ENCODE peak calls at places on chromosome 15, in nine cellular contexts. H, D, X, N, J, R, B, M and K are unnamed samples.

GRCh38 chr15:95932676-95933075 is 397.8 kb upstream of the NR2F2 start:
- DNase-seq in H (no peak), J (no peak), M (peak; percentile 35), N (no peak), R (peak; percentile 70), B (no peak), D (no peak), X (no peak), K (no peak)

GRCh38 chr15:83671603-83672002 is 17.7 kb downstream of the ADAMTSL3 start:
- DNase-seq in D (no peak), R (no peak), B (no peak), H (no peak), N (no peak), X (no peak), M (no peak), J (no peak), K (no peak)

GRCh38 chr15:43067717-43068461 is 37.9 kb downstream of the UBR1 start:
- DNase-seq in M (peak; percentile 36), J (peak; percentile 44), R (no peak), D (peak; percentile 8), X (no peak), B (no peak), H (no peak), N (no peak), K (no peak)

GRCh38 chr15:36126194-36126593 is 453.2 kb upstream of the CDIN1 start:
- DNase-seq in B (no peak), M (no peak), D (peak; percentile 41), N (no peak), X (no peak), H (no peak), R (no peak), J (no peak), K (no peak)

GRCh38 chr15:92930776-92931175 is 30.7 kb downstream of the CHD2 start:
- DNase-seq in J (no peak), D (no peak), H (no peak), N (no peak), M (peak; percentile 56), R (peak; percentile 87), B (no peak), X (no peak), K (peak; percentile 73)

GRCh38 chr15:68586274-68586961 is 7.6 kb downstream of the CORO2B start:
- DNase-seq in B (no peak), H (no peak), R (peak; percentile 52), N (no peak), D (no peak), X (no peak), J (no peak), M (peak; percentile 25), K (no peak)

GRCh38 chr15:68542771-68543544 is 35.8 kb upstream of the CORO2B start:
- DNase-seq in R (peak; percentile 84), B (no peak), X (no peak), J (no peak), M (peak; percentile 96), N (peak; percentile 77), D (no peak), H (no peak), K (no peak)

GRCh38 chr15:39621210-39621609 is 40.3 kb downstream of the THBS1 start:
- DNase-seq in J (no peak), B (no peak), H (no peak), D (no peak), R (no peak), X (no peak), N (no peak), M (peak; percentile 43), K (no peak)

GRCh38 chr15:45522931-45523331 is 376 bp upstream of the SLC30A4 start:
- DNase-seq in D (no peak), M (no peak), J (no peak), R (peak; percentile 13), H (no peak), X (peak; percentile 30), N (no peak), B (no peak), K (no peak)

GRCh38 chr15:58477228-58477627 is 45.4 kb downstream of the LIPC start:
- DNase-seq in J (no peak), X (no peak), R (no peak), N (no peak), M (no peak), H (no peak), B (no peak), D (no peak), K (peak; percentile 31)

GRCh38 chr15:52557242-52557641 is 11.6 kb downstream of the ARPP19 start:
- DNase-seq in N (no peak), B (no peak), X (no peak), H (no peak), J (no peak), D (no peak), R (peak; percentile 19), M (no peak), K (no peak)

GRCh38 chr15:85694086-85694485 is 100.6 kb downstream of the KLHL25 start:
- DNase-seq in D (no peak), X (no peak), J (no peak), R (no peak), M (no peak), H (no peak), B (no peak), N (no peak), K (no peak)

GRCh38 chr15:55587321-55588069 is 650 bp downstream of the PYGO1 start:
- DNase-seq in H (no peak), J (no peak), R (peak; percentile 23), X (peak; percentile 20), M (peak; percentile 69), D (no peak), N (no peak), B (no peak), K (peak; percentile 89)

GRCh38 chr15:39181901-39182300 is 399.0 kb upstream of the THBS1 start:
- DNase-seq in B (no peak), D (no peak), X (no peak), H (no peak), N (no peak), R (no peak), M (no peak), J (no peak), K (no peak)

GRCh38 chr15:100852630-100853029 is 27.0 kb upstream of the ALDH1A3 start:
- DNase-seq in M (no peak), H (no peak), B (no peak), X (no peak), J (no peak), N (no peak), D (no peak), R (no peak), K (peak; percentile 40)

GRCh38 chr15:52171386-52171785 is 19.8 kb downstream of the GNB5 start:
- DNase-seq in B (no peak), M (peak; percentile 21), R (no peak), X (no peak), D (no peak), J (peak; percentile 18), H (no peak), N (no peak), K (peak; percentile 15)

GRCh38 chr15:39591141-39591895 is 10.4 kb downstream of the THBS1 start:
- DNase-seq in R (peak; percentile 4), D (no peak), M (peak; percentile 37), H (no peak), B (no peak), N (no peak), X (no peak), J (no peak), K (no peak)

GRCh38 chr15:48671381-48672022 is 26.0 kb upstream of the FBN1 start:
- DNase-seq in H (peak; percentile 76), N (no peak), X (no peak), M (peak; percentile 81), J (no peak), B (no peak), R (peak; percentile 96), D (no peak), K (no peak)

GRCh38 chr15:78256044-78256437 is 8.3 kb upstream of the DNAJA4 start:
- DNase-seq in D (no peak), H (no peak), B (no peak), J (no peak), M (no peak), N (no peak), X (no peak), R (no peak), K (no peak)

GRCh38 chr15:73295630-73296286 is 73.0 kb downstream of the HCN4 start:
- DNase-seq in N (no peak), M (peak; percentile 79), D (no peak), H (no peak), X (no peak), B (no peak), J (no peak), R (no peak), K (no peak)

GRCh38 chr15:77031376-77032050 is 36.6 kb downstream of the PSTPIP1 start:
- DNase-seq in H (peak; percentile 37), D (no peak), M (no peak), N (no peak), R (no peak), J (no peak), X (peak; percentile 15), B (no peak), K (peak; percentile 63)

GRCh38 chr15:69093614-69094013 is 66.8 kb upstream of the GLCE start:
- DNase-seq in X (no peak), M (no peak), H (no peak), B (no peak), N (no peak), D (no peak), J (no peak), R (no peak), K (no peak)

GRCh38 chr15:57235865-57236264 is 140.4 kb upstream of the CGNL1 start:
- DNase-seq in J (no peak), H (no peak), D (no peak), R (peak; percentile 34), X (no peak), N (no peak), B (no peak), M (peak; percentile 81), K (peak; percentile 91)

GRCh38 chr15:57592426-57592825 is 722 bp downstream of the MYZAP start:
- DNase-seq in H (no peak), X (peak; percentile 32), N (no peak), B (no peak), M (no peak), R (no peak), D (no peak), J (no peak), K (no peak)

GRCh38 chr15:77505556-77505955 is 84.9 kb downstream of the HMG20A start:
- DNase-seq in B (no peak), R (no peak), X (no peak), J (no peak), M (no peak), N (no peak), D (no peak), H (no peak), K (peak; percentile 32)